ENCODE peak calls at places on chromosomes 13 and 19, in ten cellular contexts. W is suprapubic skin, U is heart left ventricle, P is cardiac muscle cell, B is neural progenitor cell, H is AG09309, N is uterus, D is pancreas, F is mammary epithelial cell, Q is cardiac fibroblast. K is an unnamed sample.

GRCh38 chr13:27379694-27380596 is 44.5 kb upstream of the GTF3A start:
- DNase-seq in W (no peak), U (peak), P (peak), B (peak), H (no peak), N (peak), D (peak), F (peak), Q (peak), K (no peak)

GRCh38 chr13:114161028-114161556 is 18.0 kb upstream of the CFAP97D2 start:
- DNase-seq in W (no peak), U (no peak), P (no peak), B (no peak), H (no peak), N (no peak), D (no peak), F (no peak), Q (no peak), K (no peak)

GRCh38 chr13:40318366-40318765 is 348.1 kb downstream of the FOXO1 start:
- DNase-seq in W (no peak), U (peak), P (peak), B (no peak), H (no peak), N (peak), D (peak), F (no peak), Q (peak), K (no peak)

GRCh38 chr13:88857256-88857655 is 1186.1 kb downstream of the SLITRK5 start:
- DNase-seq in W (no peak), U (no peak), P (no peak), B (no peak), H (no peak), N (no peak), D (no peak), F (no peak), Q (no peak), K (no peak)

GRCh38 chr19:48992571-48993174 is 436 bp downstream of the GYS1 start:
- DNase-seq in W (no peak), U (no peak), P (no peak), B (no peak), H (no peak), N (no peak), D (no peak), F (no peak), Q (no peak), K (no peak)

GRCh38 chr13:77733674-77734073 is 36.2 kb downstream of the SLAIN1 start:
- DNase-seq in W (no peak), U (no peak), P (no peak), B (no peak), H (no peak), N (no peak), D (no peak), F (no peak), Q (no peak), K (no peak)

GRCh38 chr19:18762125-18763023 is 28.7 kb downstream of the COMP start:
- DNase-seq in W (no peak), U (peak), P (peak), B (no peak), H (no peak), N (peak), D (peak), F (peak), Q (peak), K (no peak)

GRCh38 chr19:51689751-51690358 is 3.3 kb upstream of the SPACA6 start:
- DNase-seq in W (no peak), U (peak), P (peak), B (peak), H (no peak), N (peak), D (peak), F (no peak), Q (peak), K (no peak)

GRCh38 chr19:2627319-2627829 is 75.1 kb downstream of the GNG7 start:
- DNase-seq in W (no peak), U (peak), P (peak), B (no peak), H (peak), N (peak), D (peak), F (peak), Q (peak), K (peak)

GRCh38 chr19:883661-884211 is 9.3 kb downstream of the MED16 start:
- DNase-seq in W (no peak), U (no peak), P (no peak), B (no peak), H (no peak), N (no peak), D (no peak), F (peak), Q (no peak), K (no peak)

GRCh38 chr13:41915096-41915495 is 45.8 kb downstream of the VWA8 start:
- DNase-seq in W (no peak), U (no peak), P (no peak), B (no peak), H (no peak), N (no peak), D (no peak), F (peak), Q (no peak), K (peak)

GRCh38 chr13:74761794-74762193 is 627.6 kb upstream of the KLF12 start:
- DNase-seq in W (no peak), U (no peak), P (peak), B (no peak), H (peak), N (no peak), D (no peak), F (no peak), Q (peak), K (peak)

GRCh38 chr19:29645911-29646310 is 19.4 kb upstream of the PLEKHF1 start:
- DNase-seq in W (no peak), U (peak), P (peak), B (no peak), H (no peak), N (peak), D (no peak), F (peak), Q (peak), K (no peak)

GRCh38 chr13:113565526-113566226 is 18.9 kb upstream of the TFDP1 start:
- DNase-seq in W (peak), U (no peak), P (no peak), B (no peak), H (no peak), N (no peak), D (no peak), F (no peak), Q (no peak), K (no peak)

GRCh38 chr19:1213391-1214286 is 8.1 kb downstream of the STK11 start:
- DNase-seq in W (no peak), U (peak), P (peak), B (no peak), H (no peak), N (peak), D (peak), F (peak), Q (peak), K (no peak)

GRCh38 chr19:58356236-58356970 is 3.1 kb upstream of the A1BG start:
- DNase-seq in W (no peak), U (no peak), P (peak), B (no peak), H (no peak), N (no peak), D (no peak), F (peak), Q (peak), K (no peak)

GRCh38 chr19:16139752-16140151 is 3.7 kb upstream of the HSH2D start:
- DNase-seq in W (no peak), U (no peak), P (no peak), B (no peak), H (no peak), N (no peak), D (no peak), F (no peak), Q (no peak), K (no peak)

DNA sequence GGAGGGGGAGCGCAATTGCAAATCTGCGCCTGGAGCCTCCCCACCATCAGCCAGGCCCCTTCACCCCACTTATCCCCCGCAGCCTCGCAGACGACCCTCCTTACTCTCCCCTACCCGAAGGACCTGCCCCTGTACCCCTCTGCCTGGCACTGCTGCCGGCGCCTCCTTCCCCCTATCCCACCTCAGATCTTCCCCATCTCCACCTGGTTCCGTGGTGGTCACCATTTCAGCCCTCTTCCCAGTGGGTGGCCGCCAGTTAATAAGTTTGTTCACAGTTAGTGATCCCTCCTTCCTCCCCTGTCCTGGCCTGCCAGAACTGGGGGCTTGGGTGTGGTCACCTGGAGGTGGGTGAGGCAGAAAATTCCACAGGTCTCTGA is 397 bp downstream of the SLC44A2 start:
- DNase-seq in W (no peak), U (no peak), P (no peak), B (peak), H (no peak), N (no peak), D (no peak), F (no peak), Q (no peak), K (no peak)
- H3K4me3 ChIP-seq in W (peak), U (peak), P (peak), B (peak), H (peak), N (peak), D (peak), F (peak), Q (peak), K (peak)

GRCh38 chr19:50244695-50245094 is 41.3 kb downstream of the MYH14 start:
- DNase-seq in W (no peak), U (no peak), P (no peak), B (no peak), H (no peak), N (no peak), D (no peak), F (no peak), Q (no peak), K (no peak)

GRCh38 chr19:50238043-50238442 is 34.6 kb downstream of the MYH14 start:
- DNase-seq in W (no peak), U (peak), P (no peak), B (no peak), H (no peak), N (no peak), D (no peak), F (no peak), Q (no peak), K (no peak)

GRCh38 chr19:50239916-50240585 is 36.6 kb downstream of the MYH14 start:
- DNase-seq in W (no peak), U (no peak), P (no peak), B (no peak), H (no peak), N (no peak), D (no peak), F (no peak), Q (no peak), K (no peak)

GRCh38 chr19:50248413-50248812 is 45.0 kb downstream of the MYH14 start:
- DNase-seq in W (no peak), U (no peak), P (no peak), B (no peak), H (no peak), N (no peak), D (no peak), F (no peak), Q (no peak), K (no peak)

GRCh38 chr19:50242586-50242985 is 39.2 kb downstream of the MYH14 start:
- DNase-seq in W (no peak), U (no peak), P (peak), B (no peak), H (peak), N (no peak), D (no peak), F (no peak), Q (no peak), K (no peak)
- TF ChIP-seq CTCF in W (no peak), U (no peak), P (no peak), B (no peak), H (no peak), N (no peak), D (no peak), F (no peak), Q (no peak), K (no peak)

GRCh38 chr19:5121286-5122120 is 152.6 kb downstream of the KDM4B start:
- DNase-seq in W (no peak), U (no peak), P (no peak), B (no peak), H (no peak), N (no peak), D (no peak), F (no peak), Q (no peak), K (no peak)
- H3K4me3 ChIP-seq in W (no peak), U (no peak), P (no peak), B (no peak), H (no peak), N (no peak), D (no peak), F (no peak), Q (no peak), K (no peak)

GRCh38 chr19:54462713-54463530 is 656 bp downstream of the LENG9 start:
- DNase-seq in W (peak), U (peak), P (peak), B (peak), H (no peak), N (peak), D (peak), F (peak), Q (peak), K (no peak)

GRCh38 chr19:54464044-54464623 is 556 bp upstream of the LENG9 start:
- DNase-seq in W (peak), U (peak), P (peak), B (peak), H (no peak), N (peak), D (peak), F (peak), Q (peak), K (no peak)

GRCh38 chr19:54463531-54464043 is at the start of gene LENG9:
- DNase-seq in W (peak), U (peak), P (peak), B (peak), H (peak), N (peak), D (peak), F (peak), Q (peak), K (peak)

GRCh38 chr19:54464624-54465266 is 1.2 kb upstream of the LENG9 start:
- DNase-seq in W (peak), U (peak), P (peak), B (peak), H (no peak), N (peak), D (peak), F (peak), Q (peak), K (no peak)

GRCh38 chr19:54465367-54466109 is 2.0 kb upstream of the LENG9 start:
- DNase-seq in W (peak), U (no peak), P (no peak), B (peak), H (no peak), N (no peak), D (peak), F (no peak), Q (no peak), K (no peak)
- TF ChIP-seq CTCF in W (no peak), U (no peak), P (no peak), B (no peak), H (no peak), N (no peak), D (no peak), F (no peak), Q (no peak), K (no peak)

GRCh38 chr19:17376935-17377600 is at the start of gene PLVAP:
- DNase-seq in W (no peak), U (peak), P (no peak), B (no peak), H (no peak), N (no peak), D (no peak), F (no peak), Q (no peak), K (no peak)
- H3K4me3 ChIP-seq in W (peak), U (peak), P (no peak), B (no peak), H (no peak), N (no peak), D (no peak), F (no peak), Q (no peak), K (no peak)

GRCh38 chr19:14775855-14776254 is 2.5 kb downstream of the ADGRE2 start:
- DNase-seq in W (peak), U (peak), P (no peak), B (no peak), H (no peak), N (no peak), D (no peak), F (no peak), Q (no peak), K (no peak)
- TF ChIP-seq CTCF in W (no peak), U (no peak), P (peak), B (no peak), H (no peak), N (no peak), D (no peak), F (no peak), Q (no peak), K (no peak)

DNA sequence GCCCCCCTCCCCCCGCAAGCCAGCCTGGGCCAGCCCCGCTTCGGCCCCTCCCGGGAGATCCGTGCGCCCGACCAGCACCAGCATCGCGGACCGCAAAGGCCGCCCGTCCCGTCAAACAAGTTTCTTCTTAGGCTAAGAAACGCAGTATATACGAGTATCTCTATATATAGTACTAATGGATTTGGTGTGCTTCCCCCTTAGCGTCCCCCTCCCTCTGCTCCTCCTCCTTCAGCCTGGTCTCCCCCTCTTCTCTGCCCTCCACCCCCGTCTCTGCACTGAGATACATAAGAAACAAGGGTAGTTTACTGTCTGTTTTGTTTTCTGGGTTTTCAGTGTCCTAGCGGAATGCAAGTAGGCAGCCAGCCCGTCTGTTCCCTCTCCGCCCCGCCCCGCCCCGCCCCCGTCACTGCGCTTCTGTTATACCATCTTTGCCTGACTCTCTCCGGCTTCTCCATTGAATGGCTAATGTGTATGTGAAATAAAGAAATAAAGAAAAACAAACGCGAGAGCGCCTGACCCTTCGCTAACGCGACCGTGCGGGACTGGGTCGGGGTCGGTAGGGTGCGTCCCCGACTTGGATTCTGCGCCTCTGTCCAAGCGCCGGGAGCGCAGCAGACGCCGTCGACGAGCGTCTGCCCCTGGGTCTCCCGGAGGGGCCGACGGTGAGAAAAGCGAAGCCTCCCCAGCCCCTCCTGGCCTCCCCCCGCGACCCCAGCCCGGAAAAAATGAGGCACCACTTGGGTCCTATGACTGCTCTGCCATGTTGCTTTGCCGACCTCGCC is 4.2 kb downstream of the LYL1 start:
- DNase-seq in W (no peak), U (peak), P (peak), B (peak), H (no peak), N (peak), D (no peak), F (no peak), Q (peak), K (no peak)
- H3K4me3 ChIP-seq in W (peak), U (peak), P (no peak), B (no peak), H (no peak), N (peak), D (peak), F (no peak), Q (peak), K (peak)

DNA sequence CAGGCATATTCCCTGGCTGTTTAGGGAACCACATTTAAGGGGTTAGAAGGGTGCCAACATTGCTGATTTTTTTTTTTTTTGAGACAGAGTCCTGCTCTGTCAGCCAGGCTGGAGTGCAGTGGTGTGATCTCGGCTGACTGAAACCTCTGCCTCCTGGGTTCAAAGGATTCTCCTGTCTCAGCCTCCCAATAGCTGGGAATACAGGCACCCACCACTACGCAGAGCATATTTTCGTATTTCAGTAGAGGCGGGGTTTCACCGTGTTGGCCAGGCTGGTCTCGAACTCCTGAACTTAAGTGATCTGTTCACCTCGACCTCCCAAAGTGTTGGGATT is 7.8 kb upstream of the CRX start:
- DNase-seq in W (no peak), U (no peak), P (no peak), B (no peak), H (no peak), N (no peak), D (no peak), F (no peak), Q (no peak), K (no peak)
- TF ChIP-seq CTCF in W (no peak), U (no peak), P (no peak), B (no peak), H (no peak), N (no peak), D (no peak), F (no peak), Q (no peak), K (no peak)

DNA sequence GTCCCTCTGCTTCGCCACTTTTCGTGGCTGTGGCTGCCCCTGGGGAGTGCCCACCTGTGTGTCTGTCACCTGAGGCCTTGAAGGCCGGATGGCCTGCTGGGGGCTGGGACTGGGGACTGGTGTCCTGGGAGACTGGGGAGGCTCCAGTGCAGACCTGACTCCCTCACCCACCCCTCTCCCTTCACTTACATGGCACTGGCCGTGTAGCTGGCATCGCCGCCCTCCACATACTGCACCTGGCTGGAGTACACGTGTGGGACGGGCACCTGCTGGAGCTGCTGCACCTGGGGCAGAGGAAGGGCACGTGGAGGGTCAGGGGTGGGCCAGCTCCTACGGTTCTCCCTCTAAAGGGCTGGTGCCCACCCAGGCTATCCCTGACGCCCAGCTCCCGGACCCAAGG is 25.5 kb downstream of the DCAF15 start:
- DNase-seq in W (no peak), U (no peak), P (no peak), B (no peak), H (no peak), N (no peak), D (no peak), F (no peak), Q (no peak), K (no peak)
- H3K4me3 ChIP-seq in W (peak), U (peak), P (no peak), B (peak), H (no peak), N (no peak), D (no peak), F (no peak), Q (no peak), K (no peak)

K was measured in AG04449.